ENCODE peak calls at places on chromosomes 2 and 18, in seven cellular contexts. One of them, this sample, is unnamed.

GRCh38 chr2:54605836-54606235 is 117.6 kb upstream of the EML6 start:
- DNase-seq in T-helper 2 cell: no peak
- DNase-seq in CD8-positive, alpha-beta memory T cell: no peak
- DNase-seq in NCI-H748 treated with DMSO at 0.1 percent for 48 hours: no peak
- DNase-seq in DMS79: no peak
- DNase-seq in OCI-M1: no peak
- DNase-seq in fibroblast of the aortic adventitia: peak
- DNase-seq in this sample: no peak

GRCh38 chr2:96264656-96265348 is 995 bp downstream of the TMEM127 start:
- DNase-seq in T-helper 2 cell: peak
- DNase-seq in CD8-positive, alpha-beta memory T cell: peak
- DNase-seq in NCI-H748 treated with DMSO at 0.1 percent for 48 hours: no peak
- DNase-seq in DMS79: peak
- DNase-seq in OCI-M1: peak
- DNase-seq in fibroblast of the aortic adventitia: peak
- DNase-seq in this sample: no peak

GRCh38 chr2:7620255-7620654 is 703.0 kb downstream of the RNF144A start:
- DNase-seq in T-helper 2 cell: peak
- DNase-seq in CD8-positive, alpha-beta memory T cell: no peak
- DNase-seq in NCI-H748 treated with DMSO at 0.1 percent for 48 hours: no peak
- DNase-seq in DMS79: no peak
- DNase-seq in OCI-M1: no peak
- DNase-seq in fibroblast of the aortic adventitia: no peak
- DNase-seq in this sample: no peak

GRCh38 chr2:231592636-231593145 is at the start of gene TEX44:
- DNase-seq in T-helper 2 cell: no peak
- DNase-seq in CD8-positive, alpha-beta memory T cell: no peak
- DNase-seq in NCI-H748 treated with DMSO at 0.1 percent for 48 hours: no peak
- DNase-seq in DMS79: no peak
- DNase-seq in OCI-M1: no peak
- DNase-seq in fibroblast of the aortic adventitia: no peak
- DNase-seq in this sample: no peak

GRCh38 chr2:121092095-121092494 is 192.9 kb downstream of the TFCP2L1 start:
- DNase-seq in T-helper 2 cell: no peak
- DNase-seq in CD8-positive, alpha-beta memory T cell: no peak
- DNase-seq in NCI-H748 treated with DMSO at 0.1 percent for 48 hours: no peak
- DNase-seq in DMS79: no peak
- DNase-seq in OCI-M1: no peak
- DNase-seq in fibroblast of the aortic adventitia: no peak
- DNase-seq in this sample: no peak

GRCh38 chr2:627340-627709 is 49.9 kb downstream of the TMEM18 start:
- DNase-seq in T-helper 2 cell: no peak
- DNase-seq in CD8-positive, alpha-beta memory T cell: no peak
- DNase-seq in NCI-H748 treated with DMSO at 0.1 percent for 48 hours: no peak
- DNase-seq in DMS79: no peak
- DNase-seq in OCI-M1: no peak
- DNase-seq in fibroblast of the aortic adventitia: no peak
- DNase-seq in this sample: no peak

GRCh38 chr2:68413466-68413865 is 48.4 kb downstream of the PLEK start:
- DNase-seq in T-helper 2 cell: no peak
- DNase-seq in CD8-positive, alpha-beta memory T cell: no peak
- DNase-seq in NCI-H748 treated with DMSO at 0.1 percent for 48 hours: no peak
- DNase-seq in DMS79: no peak
- DNase-seq in OCI-M1: no peak
- DNase-seq in fibroblast of the aortic adventitia: no peak
- DNase-seq in this sample: no peak

GRCh38 chr18:32470136-32470712 is 458 bp downstream of the GAREM1 start:
- DNase-seq in T-helper 2 cell: peak
- DNase-seq in CD8-positive, alpha-beta memory T cell: peak
- DNase-seq in NCI-H748 treated with DMSO at 0.1 percent for 48 hours: no peak
- DNase-seq in DMS79: no peak
- DNase-seq in OCI-M1: no peak
- DNase-seq in fibroblast of the aortic adventitia: peak
- DNase-seq in this sample: no peak

GRCh38 chr2:64315561-64315960 is 138.4 kb upstream of the LGALSL start:
- DNase-seq in T-helper 2 cell: no peak
- DNase-seq in CD8-positive, alpha-beta memory T cell: no peak
- DNase-seq in NCI-H748 treated with DMSO at 0.1 percent for 48 hours: no peak
- DNase-seq in DMS79: no peak
- DNase-seq in OCI-M1: no peak
- DNase-seq in fibroblast of the aortic adventitia: no peak
- DNase-seq in this sample: no peak

GRCh38 chr2:234500394-234501006 is 3.6 kb upstream of the ARL4C start:
- DNase-seq in T-helper 2 cell: peak
- DNase-seq in CD8-positive, alpha-beta memory T cell: peak
- DNase-seq in NCI-H748 treated with DMSO at 0.1 percent for 48 hours: peak
- DNase-seq in DMS79: no peak
- DNase-seq in OCI-M1: peak
- DNase-seq in fibroblast of the aortic adventitia: peak
- DNase-seq in this sample: peak

This sample was measured in CD4-positive, alpha-beta T cell.